ENCODE peak calls at places on chromosomes 11 and 22, in six cellular contexts. P, C, F, I, E and O are unnamed samples.

GRCh38 chr11:69170704-69171103 is 15.0 kb downstream of the SMIM38 start:
- DNase-seq in P (no peak), E (no peak), I (no peak), F (no peak), C (no peak), O (no peak)

GRCh38 chr22:31650391-31650790 is 11.6 kb downstream of the PISD start:
- DNase-seq in E (peak; percentile 47), P (no peak), I (no peak), F (peak; percentile 85), C (peak; percentile 71), O (peak; percentile 94)

GRCh38 chr22:19360300-19360792 is 68.8 kb upstream of the CLTCL1 start:
- DNase-seq in C (no peak), I (peak; percentile 16), E (no peak), P (no peak), F (no peak), O (no peak)

GRCh38 chr11:99841885-99842284 is 821.1 kb downstream of the CNTN5 start:
- DNase-seq in P (no peak), F (no peak), C (no peak), I (no peak), E (no peak), O (no peak)

GRCh38 chr22:30015846-30016245 is 64.4 kb upstream of the HORMAD2 start:
- DNase-seq in C (no peak), F (peak; percentile 83), E (no peak), P (no peak), I (no peak), O (peak; percentile 84)

GRCh38 chr11:2474059-2474901 is 29.5 kb downstream of the KCNQ1 start:
- DNase-seq in E (no peak), F (no peak), P (no peak), C (peak; percentile 51), I (no peak), O (no peak)

GRCh38 chr11:85756401-85757200 is 54.3 kb downstream of the SYTL2 start:
- DNase-seq in F (no peak), C (no peak), I (no peak), E (no peak), P (no peak), O (no peak)

GRCh38 chr22:43482310-43482625 is 70.5 kb downstream of the MPPED1 start:
- DNase-seq in P (no peak), E (no peak), I (no peak), F (no peak), C (no peak), O (no peak)

GRCh38 chr11:40100204-40100603 is 1359.2 kb downstream of the LRRC4C start:
- DNase-seq in E (no peak), P (no peak), F (no peak), I (no peak), C (no peak), O (no peak)

GRCh38 chr11:18367431-18367830 is 26.9 kb upstream of the LDHA start:
- DNase-seq in C (no peak), P (no peak), E (no peak), I (no peak), F (peak; percentile 26), O (peak; percentile 27)

GRCh38 chr22:24894220-24894975 is 52.1 kb downstream of the LHFPL7 start:
- DNase-seq in I (peak; percentile 94), C (peak; percentile 95), F (peak; percentile 95), P (peak; percentile 89), E (peak; percentile 92), O (peak; percentile 88)

GRCh38 chr11:43579171-43579918 is 101.2 kb upstream of the HSD17B12 start:
- DNase-seq in C (no peak), I (no peak), P (no peak), F (peak; percentile 39), E (no peak), O (no peak)

GRCh38 chr11:60994450-60995135 is 23.1 kb downstream of the CD6 start:
- DNase-seq in C (no peak), I (no peak), E (no peak), P (no peak), F (no peak), O (no peak)

GRCh38 chr11:110198031-110198729 is 98.2 kb downstream of the RDX start:
- DNase-seq in F (peak; percentile 85), C (no peak), E (no peak), I (peak; percentile 52), P (no peak), O (peak; percentile 38)

GRCh38 chr11:44899959-44900358 is 50.7 kb downstream of the TP53I11 start:
- DNase-seq in F (peak; percentile 79), C (peak; percentile 50), P (peak; percentile 48), E (peak; percentile 26), I (no peak), O (peak; percentile 64)

GRCh38 chr11:71454470-71455113 is 1.6 kb downstream of the NADSYN1 start:
- DNase-seq in F (no peak), P (no peak), I (no peak), E (no peak), C (no peak), O (no peak)

GRCh38 chr11:79119491-79120284 is 321.1 kb downstream of the TENM4 start:
- DNase-seq in F (no peak), C (no peak), P (no peak), I (no peak), E (no peak), O (peak; percentile 38)

GRCh38 chr22:26887456-26887855 is 230.1 kb downstream of the MIAT start:
- DNase-seq in E (peak; percentile 90), P (no peak), C (peak; percentile 28), F (peak; percentile 82), I (no peak), O (peak; percentile 94)

GRCh38 chr11:9568854-9569587 is 4.4 kb upstream of the WEE1 start:
- DNase-seq in E (peak; percentile 96), I (peak; percentile 83), P (peak; percentile 59), F (peak; percentile 90), C (no peak), O (peak; percentile 95)

GRCh38 chr11:1748467-1749019 is 1.9 kb downstream of the IFITM10 start:
- DNase-seq in F (no peak), C (no peak), I (no peak), E (no peak), P (no peak), O (no peak)

GRCh38 chr11:65132988-65133700 is 1.2 kb downstream of the SYVN1 start:
- DNase-seq in I (no peak), C (no peak), P (peak; percentile 64), E (no peak), F (no peak), O (no peak)

GRCh38 chr11:100612766-100613165 is 74.3 kb upstream of the ARHGAP42 start:
- DNase-seq in I (no peak), C (no peak), P (no peak), F (no peak), E (no peak), O (no peak)

GRCh38 chr11:12769834-12770345 is 95.7 kb downstream of the TEAD1 start:
- DNase-seq in C (no peak), E (peak; percentile 71), I (no peak), P (peak; percentile 18), F (peak; percentile 85), O (peak; percentile 89)

DNA sequence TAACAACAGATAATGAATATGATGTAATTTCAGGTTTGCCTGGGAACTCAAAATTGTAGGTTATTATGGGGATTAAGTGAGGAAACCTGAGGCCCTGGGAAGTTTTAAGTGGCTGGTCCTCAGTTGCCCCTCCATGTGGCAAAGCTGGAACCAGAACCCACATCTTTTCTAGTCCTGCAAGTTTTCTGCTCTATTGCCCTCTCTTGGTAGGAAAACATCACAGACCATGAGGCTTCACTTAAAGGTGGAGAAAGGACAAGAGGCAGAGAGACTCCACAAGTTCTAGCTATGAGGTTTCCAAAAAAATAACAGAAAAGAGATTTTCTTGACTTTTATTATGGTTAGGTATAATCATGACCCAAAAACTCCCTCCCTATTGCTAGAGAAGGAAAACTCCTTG is 115.5 kb upstream of the DDI1 start:
- DNase-seq in P (no peak), E (no peak), C (no peak), I (no peak), F (no peak), O (no peak)
- TF ChIP-seq CTCF in P (no peak), E (no peak), C (no peak), I (no peak), F (no peak), O (no peak)

DNA sequence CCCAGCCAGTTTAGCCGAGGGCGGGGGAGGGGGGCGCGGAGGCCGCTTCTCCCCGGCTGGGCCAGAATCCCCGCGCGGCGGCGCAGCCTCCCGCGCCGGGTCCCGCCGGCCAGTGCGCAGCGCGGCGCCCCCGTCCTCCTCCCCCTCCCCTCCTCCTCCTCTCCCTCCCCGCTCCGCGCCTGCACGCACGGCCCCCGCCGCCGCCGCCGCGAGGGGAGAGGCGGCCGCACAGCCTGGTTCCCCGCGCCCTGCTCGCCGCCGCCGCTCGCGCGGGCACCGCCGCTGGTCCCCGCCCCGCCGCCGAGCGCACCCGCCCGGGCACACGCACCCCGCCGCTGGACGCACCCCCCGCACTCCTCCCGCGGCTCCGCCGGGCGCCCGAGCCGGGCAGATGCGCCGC is at the start of gene FLRT1:
- DNase-seq in F (no peak), C (no peak), E (no peak), P (no peak), I (no peak), O (no peak)
- H3K4me3 ChIP-seq in F (no peak within 1 kb of the TSS), C (peak within 1 kb of the TSS; percentile 28), E (peak within 1 kb of the TSS; percentile 32), P (no peak within 1 kb of the TSS), I (peak within 1 kb of the TSS; percentile 62), O (peak within 1 kb of the TSS; percentile 43)

DNA sequence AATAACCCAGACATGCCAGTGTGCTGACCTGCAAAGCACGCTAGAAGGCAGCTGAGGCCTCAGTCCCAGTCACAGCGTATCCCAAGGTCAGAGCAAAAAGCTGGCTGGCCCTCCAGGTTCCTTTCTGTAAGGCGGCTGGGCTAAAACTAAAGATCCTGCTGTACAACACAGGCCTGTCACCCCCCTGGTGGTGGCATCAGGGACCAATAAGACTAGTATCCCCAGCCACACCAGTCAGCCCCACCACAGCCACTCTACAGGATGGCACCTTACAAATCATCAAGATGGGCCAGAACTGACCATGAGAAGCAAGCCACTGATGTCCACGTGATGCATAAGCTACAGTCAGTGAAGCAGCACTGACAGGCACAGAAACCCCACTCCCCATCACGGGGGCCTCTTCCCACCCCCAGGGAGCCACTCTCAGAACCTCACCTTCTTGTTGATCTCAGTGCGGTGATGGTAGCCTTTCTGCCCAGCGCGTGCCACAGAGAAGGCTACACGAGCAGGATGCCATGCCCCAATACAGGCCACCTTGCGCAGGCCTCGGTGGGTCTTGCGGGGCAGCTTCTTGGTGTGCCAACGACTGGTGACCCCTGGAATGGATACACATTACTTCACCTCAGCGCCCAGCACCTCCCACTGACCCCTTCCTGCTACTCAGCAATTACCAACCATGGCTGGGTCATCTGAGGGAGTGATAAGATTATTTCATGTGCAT is 5.0 kb downstream of the RPL3 start:
- DNase-seq in F (no peak), P (no peak), I (no peak), C (peak; percentile 91), E (no peak), O (no peak)
- TF ChIP-seq CTCF in F (no peak), P (peak; percentile 41), I (no peak), C (peak; percentile 21), E (no peak), O (peak; percentile 29)

DNA sequence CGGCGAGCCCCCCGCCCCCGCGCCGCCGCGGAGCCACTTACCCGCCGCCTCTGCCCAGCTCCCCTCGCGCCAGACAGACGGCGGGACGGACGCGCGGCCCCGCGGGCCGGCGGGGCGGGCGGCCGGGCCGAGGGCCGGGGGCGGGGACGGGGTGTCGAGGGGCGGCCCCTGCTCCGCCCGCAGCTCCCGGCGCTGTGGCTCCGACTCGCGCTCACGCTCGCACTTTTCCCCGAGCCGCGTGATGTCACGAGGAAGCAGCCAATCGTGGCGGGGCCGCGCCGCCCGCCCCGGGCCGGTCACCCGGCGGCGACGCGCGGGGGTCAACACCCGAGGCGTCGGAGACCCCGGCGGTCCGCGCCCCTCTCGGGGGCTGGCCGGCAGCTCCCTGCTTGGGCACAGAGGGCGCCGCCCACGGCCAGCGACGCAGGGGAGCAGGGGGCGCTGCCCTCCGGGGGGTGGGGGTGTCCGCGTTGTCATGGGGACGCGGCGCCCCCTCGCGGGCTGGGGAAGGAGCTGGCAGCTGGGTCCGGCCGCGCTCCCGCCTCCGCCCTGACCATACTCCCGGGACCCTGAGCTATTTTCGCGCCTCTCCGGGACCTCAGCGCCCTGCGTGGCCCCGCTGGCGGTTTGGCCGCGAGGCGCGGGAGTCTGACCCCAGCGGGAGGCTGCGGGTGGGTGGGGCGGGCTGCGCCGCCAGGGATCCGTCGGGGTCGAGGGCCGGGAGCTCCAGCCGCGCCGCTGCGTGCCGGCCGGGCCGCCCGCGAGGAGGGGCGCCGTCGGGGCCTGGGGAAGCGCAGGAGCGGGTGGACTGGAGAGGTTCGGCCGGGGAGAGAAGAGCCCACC is at the start of gene CHRM4:
- DNase-seq in P (no peak), I (no peak), E (no peak), C (no peak), F (peak; percentile 11), O (no peak)
- H3K4me3 ChIP-seq in P (peak within 1 kb of the TSS; percentile 30), I (peak within 1 kb of the TSS; percentile 55), E (peak within 1 kb of the TSS; percentile 36), C (peak within 1 kb of the TSS; percentile 22), F (peak within 1 kb of the TSS; percentile 35), O (peak within 1 kb of the TSS; percentile 44)